ENCODE peak calls at places on chromosomes 7 and 10, in eight cellular contexts. R is HFFc6, K is fibroblast of pulmonary artery, O is left ventricle myocardium inferior, B is A549, Y is choroid plexus epithelial cell, M is B cell, D is AG09309. S is an unnamed sample.

GRCh38 chr7:47485640-47486435 is 96.1 kb downstream of the TNS3 start:
- DNase-seq in Y (no peak), D (no peak), B (no peak), O (no peak), R (peak), K (no peak), M (no peak), S (no peak)

GRCh38 chr7:102866480-102866879 is 46.3 kb upstream of the LRRC17 start:
- DNase-seq in Y (no peak), M (no peak), K (no peak), R (no peak), O (no peak), D (no peak), B (no peak), S (no peak)

GRCh38 chr10:130002606-130003005 is 38.5 kb upstream of the EBF3 start:
- DNase-seq in B (no peak), M (no peak), D (no peak), Y (no peak), R (no peak), K (no peak), O (no peak), S (peak)

GRCh38 chr7:99042957-99043356 is 101.0 kb downstream of the SMURF1 start:
- DNase-seq in R (no peak), D (no peak), M (no peak), O (no peak), K (peak), B (no peak), Y (peak), S (no peak)

GRCh38 chr7:91582799-91583230 is 297.7 kb downstream of the MTERF1 start:
- DNase-seq in K (no peak), O (no peak), M (no peak), Y (no peak), D (no peak), R (no peak), B (no peak), S (no peak)

GRCh38 chr10:78953124-78954008 is 115.4 kb upstream of the ZMIZ1 start:
- DNase-seq in K (peak), D (no peak), Y (no peak), R (peak), B (no peak), O (peak), M (no peak), S (peak)

GRCh38 chr7:66281678-66282593 is 76.8 kb downstream of the TPST1 start:
- DNase-seq in B (no peak), Y (peak), D (peak), O (no peak), R (peak), M (no peak), K (peak), S (no peak)

GRCh38 chr10:61110936-61111335 is 167.0 kb upstream of the RHOBTB1 start:
- DNase-seq in Y (peak), M (no peak), D (no peak), O (no peak), R (no peak), K (no peak), B (no peak), S (no peak)

GRCh38 chr7:6648815-6649104 is 11.6 kb downstream of the ZNF316 start:
- DNase-seq in Y (no peak), M (no peak), D (no peak), O (no peak), R (no peak), K (no peak), B (no peak), S (no peak)

GRCh38 chr10:16606421-16606820 is 84.7 kb upstream of the C1QL3 start:
- DNase-seq in Y (peak), D (no peak), B (no peak), K (peak), O (no peak), R (peak), M (no peak), S (no peak)

GRCh38 chr7:142711196-142711595 is 38.1 kb upstream of the PRSS1 start:
- DNase-seq in R (no peak), O (no peak), K (no peak), B (no peak), M (no peak), D (no peak), Y (no peak), S (no peak)

GRCh38 chr7:142714375-142714774 is 34.9 kb upstream of the PRSS1 start:
- DNase-seq in M (peak), B (no peak), O (no peak), K (no peak), D (no peak), R (no peak), Y (no peak), S (no peak)

GRCh38 chr7:142712617-142712957 is 36.7 kb upstream of the PRSS1 start:
- DNase-seq in R (no peak), K (no peak), B (no peak), M (no peak), D (no peak), Y (no peak), O (no peak), S (no peak)

GRCh38 chr7:142709921-142710320 is 39.4 kb upstream of the PRSS1 start:
- DNase-seq in Y (no peak), M (no peak), R (no peak), K (no peak), D (no peak), B (no peak), O (no peak), S (no peak)

DNA sequence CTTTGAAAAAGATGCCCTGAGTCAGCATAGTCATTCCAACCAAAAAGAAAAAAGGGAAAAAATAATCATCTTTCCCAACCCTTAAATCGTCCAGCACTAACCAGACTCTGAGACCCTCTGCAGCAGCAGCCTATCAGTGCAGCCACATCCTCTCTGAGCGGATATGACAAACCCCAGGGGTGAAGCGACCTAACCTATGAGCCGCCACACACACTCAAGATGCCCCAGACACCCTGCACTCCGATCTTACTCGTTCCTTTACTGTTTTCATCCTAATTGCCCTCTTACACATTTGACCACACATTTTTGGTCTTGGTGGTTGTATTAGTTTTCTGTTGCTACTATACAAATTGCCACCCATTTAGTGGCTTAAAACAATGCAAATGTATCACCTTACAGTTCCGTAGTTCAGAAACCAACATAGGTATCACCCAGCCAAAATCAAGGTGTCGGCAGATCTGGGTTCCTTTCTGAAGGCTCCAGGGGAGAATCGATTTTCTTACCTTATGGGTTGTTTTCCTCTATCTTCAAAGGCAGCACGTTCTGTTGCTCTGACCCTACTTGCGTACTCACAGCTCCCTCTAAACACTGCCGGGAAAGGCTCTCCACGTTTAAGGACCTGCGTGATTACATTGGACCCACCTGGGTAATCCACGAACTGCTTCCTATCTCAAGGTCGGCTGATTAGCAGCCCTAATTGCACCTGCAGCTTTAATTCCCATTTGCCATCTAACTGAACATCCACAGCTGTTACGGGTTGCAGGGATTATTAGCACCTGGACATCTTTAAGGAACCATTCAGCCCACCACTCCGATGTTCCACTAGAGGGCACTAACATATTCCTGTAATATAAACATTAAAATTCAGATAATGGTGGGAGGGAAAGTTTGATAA is 37.3 kb upstream of the PRSS1 start:
- DNase-seq in M (peak), O (no peak), K (peak), D (no peak), B (peak), Y (peak), R (peak), S (no peak)
- TF ChIP-seq CTCF in M (peak), O (peak), K (peak), D (peak), B (peak), Y (peak), R (peak), S (peak)

DNA sequence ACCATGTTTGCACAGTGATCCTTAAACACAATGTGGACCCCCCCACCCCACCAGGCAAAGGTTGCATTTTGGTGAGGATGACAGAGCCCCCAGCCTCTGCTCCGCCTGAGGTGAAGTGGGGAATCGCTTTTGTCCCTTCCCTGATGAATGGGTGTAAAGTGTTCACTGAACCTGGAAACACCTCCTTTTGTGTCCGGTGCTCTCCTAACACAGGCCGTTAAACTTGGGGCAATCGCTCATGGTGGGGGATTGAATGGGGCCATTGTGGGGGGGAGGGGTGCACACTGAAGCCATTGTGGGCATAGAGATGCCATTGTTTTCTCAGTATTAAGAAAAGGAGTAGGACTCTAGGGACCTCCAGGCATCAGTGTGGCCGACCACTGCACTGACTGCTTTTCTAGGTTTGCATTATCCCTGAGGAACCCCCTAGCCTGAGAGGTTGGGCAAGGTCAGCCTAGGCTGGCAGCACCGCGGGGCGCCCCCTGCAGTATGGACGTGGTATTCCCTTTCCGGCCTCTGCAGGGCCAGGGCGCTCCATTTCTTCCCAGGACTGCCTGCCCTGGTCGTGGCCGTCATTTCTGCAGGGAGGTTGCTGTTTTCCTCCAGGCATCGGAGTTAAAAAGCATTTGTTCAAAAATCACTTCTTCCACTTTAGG is 158.3 kb downstream of the TCF7L2 start:
- DNase-seq in D (no peak), K (no peak), Y (no peak), R (no peak), B (no peak), O (no peak), M (no peak), S (peak)
- TF ChIP-seq CTCF in D (peak), K (peak), Y (peak), R (peak), B (peak), O (peak), M (peak), S (peak)

GRCh38 chr10:9238041-9238440 is 1183.6 kb downstream of the GATA3 start:
- DNase-seq in O (no peak), K (no peak), M (no peak), R (no peak), Y (no peak), B (no peak), D (no peak), S (no peak)

GRCh38 chr10:9239298-9239697 is 1184.8 kb downstream of the GATA3 start:
- DNase-seq in D (no peak), Y (no peak), R (peak), K (no peak), M (no peak), O (no peak), B (no peak), S (no peak)

GRCh38 chr10:9229702-9230101 is 1175.2 kb downstream of the GATA3 start:
- DNase-seq in Y (no peak), K (no peak), B (no peak), M (no peak), O (no peak), R (no peak), D (no peak), S (no peak)

GRCh38 chr10:9230625-9231024 is 1176.1 kb downstream of the GATA3 start:
- DNase-seq in B (no peak), K (no peak), Y (no peak), R (no peak), O (no peak), M (no peak), D (no peak), S (no peak)

DNA sequence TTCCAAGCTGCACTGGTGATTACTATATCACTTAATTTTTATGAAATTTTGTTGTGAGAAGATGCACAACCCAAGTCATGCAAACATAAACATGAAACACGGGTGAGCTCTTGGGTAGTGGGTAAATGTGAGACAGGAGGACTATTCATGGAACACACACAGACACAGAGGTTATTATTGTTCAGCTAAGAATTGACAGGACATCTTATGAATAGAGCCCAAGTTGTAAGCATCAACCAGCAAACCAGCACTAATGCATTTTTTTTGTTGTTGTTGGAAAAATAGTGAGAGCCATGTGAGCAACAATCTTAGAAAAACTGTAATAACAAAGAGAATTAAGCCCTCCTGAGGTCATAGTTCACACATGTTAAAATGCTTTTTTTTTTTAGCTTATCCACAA is 1179.7 kb downstream of the GATA3 start:
- DNase-seq in M (no peak), R (no peak), Y (no peak), D (no peak), B (no peak), O (no peak), K (no peak), S (no peak)
- TF ChIP-seq CTCF in M (no peak), R (no peak), Y (no peak), D (no peak), B (no peak), O (no peak), K (no peak), S (no peak)

GRCh38 chr7:54901840-54902239 is 117.0 kb upstream of the EGFR start:
- DNase-seq in K (no peak), B (no peak), R (no peak), M (no peak), O (no peak), Y (no peak), D (no peak), S (no peak)
- TF ChIP-seq CTCF in K (no peak), B (no peak), R (no peak), M (no peak), O (no peak), Y (no peak), D (no peak), S (no peak)

DNA sequence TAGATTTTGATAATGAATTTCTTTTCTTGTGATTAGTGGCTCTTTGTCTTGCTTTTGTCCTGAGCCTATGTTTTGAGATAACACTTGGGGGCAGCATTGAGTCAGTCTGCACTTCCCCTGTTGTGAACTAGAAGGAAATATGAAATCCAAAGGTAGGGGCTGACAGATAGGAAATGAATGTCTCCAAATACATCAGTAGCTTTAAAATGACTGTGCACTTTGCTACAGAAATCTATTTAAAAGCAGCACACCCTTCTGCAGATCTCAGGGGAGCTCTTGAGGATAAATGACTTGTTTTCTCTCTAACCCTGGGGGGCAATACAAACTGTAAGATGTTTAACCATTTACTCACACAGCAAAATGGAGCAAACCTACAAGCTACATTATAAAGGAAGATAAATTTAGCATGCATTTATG is 176.0 kb upstream of the MYO3A start:
- DNase-seq in O (no peak), B (peak), Y (peak), R (no peak), M (peak), K (peak), D (no peak), S (peak)
- TF ChIP-seq CTCF in O (peak), B (peak), Y (peak), R (peak), M (peak), K (peak), D (no peak), S (peak)

GRCh38 chr7:141012696-141013344 is 1.9 kb downstream of the MRPS33 start:
- DNase-seq in D (no peak), B (no peak), Y (no peak), M (no peak), R (peak), K (no peak), O (no peak), S (no peak)

GRCh38 chr7:141014091-141014490 is 661 bp downstream of the MRPS33 start:
- DNase-seq in R (peak), O (no peak), K (peak), M (no peak), B (peak), D (no peak), Y (peak), S (no peak)

GRCh38 chr7:141013345-141013715 is 1.4 kb downstream of the MRPS33 start:
- DNase-seq in M (peak), D (no peak), K (no peak), Y (no peak), O (no peak), B (no peak), R (no peak), S (no peak)

GRCh38 chr7:141016349-141016748 is 1.6 kb upstream of the MRPS33 start:
- DNase-seq in O (no peak), K (no peak), B (no peak), Y (no peak), D (no peak), R (no peak), M (no peak), S (no peak)

DNA sequence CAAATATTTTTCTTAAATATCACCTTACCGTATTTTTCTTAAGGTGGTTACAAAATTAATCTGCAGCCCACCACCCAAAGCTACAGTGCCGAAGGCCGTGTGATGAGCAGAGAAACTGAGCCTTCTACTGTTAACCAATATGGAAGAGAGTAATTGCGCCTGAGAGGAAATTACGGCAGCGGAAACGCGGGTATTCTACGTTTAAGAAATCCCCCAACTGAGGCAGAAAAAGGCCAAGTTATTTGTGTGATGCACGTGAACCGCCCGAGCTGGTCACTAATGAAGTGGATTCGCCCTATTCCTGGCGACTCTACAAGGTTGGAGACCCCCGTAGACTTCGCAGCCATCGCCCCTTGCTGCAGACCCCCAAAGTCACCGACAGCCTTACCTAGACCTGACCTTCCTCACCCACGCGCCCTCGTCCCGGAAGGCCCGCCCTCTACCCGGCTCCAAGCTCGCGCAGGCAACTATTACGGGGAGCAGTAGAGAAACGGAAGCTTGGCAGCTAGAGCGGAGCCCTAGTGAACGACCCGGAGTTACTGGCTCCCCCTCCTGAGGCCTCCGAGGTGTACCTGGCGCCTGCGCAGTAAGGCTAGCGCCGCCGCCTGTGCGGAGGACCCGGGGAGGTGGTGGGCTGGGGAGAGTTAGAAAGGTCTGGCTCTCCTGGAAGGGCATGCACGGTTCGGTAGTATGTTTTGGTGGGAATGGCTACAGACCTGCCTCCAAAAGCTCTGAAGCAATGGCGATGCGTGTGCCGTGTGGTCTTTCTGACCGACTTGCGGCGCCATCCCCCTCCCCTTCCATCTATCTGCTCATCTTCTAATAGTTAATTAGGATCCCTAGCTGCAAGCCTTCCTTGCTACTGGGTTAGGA is at the start of gene MRPS33:
- DNase-seq in K (peak), D (peak), M (peak), B (peak), O (peak), Y (peak), R (peak), S (peak)
- TF ChIP-seq CTCF in K (peak), D (peak), M (peak), B (peak), O (no peak), Y (peak), R (peak), S (peak)

DNA sequence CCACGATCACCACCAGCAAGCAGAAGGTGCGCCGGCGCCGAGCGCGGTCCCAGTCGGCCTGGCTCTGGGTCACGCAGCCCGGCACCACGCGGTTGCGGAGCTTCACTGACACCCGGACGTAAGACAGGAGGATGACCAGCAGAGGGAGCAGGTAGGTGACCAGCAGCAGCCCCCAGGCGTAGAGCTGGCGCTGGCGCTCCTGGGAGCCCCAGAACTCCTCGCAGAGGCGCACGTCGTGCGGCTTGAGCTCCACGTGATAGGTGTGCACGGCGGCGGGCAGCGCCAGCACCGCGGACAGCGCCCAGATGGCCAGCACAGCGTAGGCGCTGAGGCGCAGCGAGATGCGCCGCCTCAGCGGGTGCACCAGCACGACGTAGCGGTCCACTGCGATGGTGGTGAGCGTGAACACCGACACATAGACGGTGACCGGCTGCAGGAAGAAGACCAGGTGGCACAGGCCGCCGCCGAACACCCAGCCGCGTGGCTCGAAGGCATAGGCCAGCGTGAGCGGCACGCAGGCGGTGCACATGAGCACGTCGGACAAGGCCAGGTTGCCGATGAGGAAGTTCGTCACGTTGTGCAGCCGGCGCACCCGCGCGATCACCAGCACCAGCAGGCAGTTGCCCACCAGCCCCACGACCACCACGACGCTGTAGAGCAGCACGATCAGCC is 920 bp downstream of the PRLHR start:
- DNase-seq in D (no peak), O (no peak), R (no peak), K (peak), Y (peak), M (no peak), B (peak), S (peak)
- TF ChIP-seq CTCF in D (peak), O (peak), R (peak), K (peak), Y (peak), M (no peak), B (no peak), S (peak)

GRCh38 chr7:42014625-42015412 is 222.2 kb downstream of the GLI3 start:
- DNase-seq in D (no peak), B (peak), O (no peak), M (peak), R (no peak), Y (peak), K (peak), S (no peak)
- TF ChIP-seq CTCF in D (peak), B (peak), O (peak), M (peak), R (peak), Y (peak), K (peak), S (peak)

S was measured in GM10248.